ENCODE peak calls at places on chromosomes 1 and 21, in nine cellular contexts. F is gastrocnemius medialis, Z is OCI-LY7, W is heart left ventricle, M is psoas muscle, A is left lung, K is endodermal cell, R is stomach, T is right lobe of liver. U is an unnamed sample. For H3K36me3, the result is how much of the 10 kb centered on the place peaks cover.

GRCh38 chr1:40257688-40258444 is at the start of gene ZMPSTE24:
- DNase-seq in K (peak), M (peak), R (peak), Z (peak), A (peak), W (peak), F (peak), T (peak), U (peak)

GRCh38 chr1:182669266-182669665 is 15.1 kb downstream of the RGS8 start:
- DNase-seq in M (no peak), Z (no peak), K (no peak), W (no peak), F (no peak), A (no peak), R (no peak), T (no peak), U (no peak)

GRCh38 chr1:226761322-226761721 is 22.2 kb upstream of the ITPKB start:
- DNase-seq in F (no peak), M (no peak), R (no peak), W (no peak), T (no peak), K (no peak), A (no peak), Z (no peak), U (no peak)

GRCh38 chr1:83779565-83779964 is 219.4 kb downstream of the TTLL7 start:
- DNase-seq in K (no peak), T (no peak), R (no peak), W (no peak), M (no peak), A (no peak), Z (no peak), F (no peak), U (no peak)

GRCh38 chr21:41366522-41367151 is 4.8 kb downstream of the MX2 start:
- DNase-seq in T (no peak), F (no peak), K (peak), Z (peak), W (no peak), M (no peak), R (peak), A (peak), U (peak)

GRCh38 chr1:99740141-99740540 is 26.3 kb downstream of the FRRS1 start:
- DNase-seq in F (no peak), A (no peak), Z (no peak), M (no peak), K (no peak), T (no peak), R (no peak), W (no peak), U (no peak)

GRCh38 chr1:8536521-8536920 is 218.6 kb downstream of the SLC45A1 start:
- DNase-seq in F (no peak), M (no peak), R (no peak), A (no peak), W (no peak), T (no peak), K (no peak), Z (no peak), U (no peak)

GRCh38 chr1:184892116-184892515 is 82.2 kb downstream of the NIBAN1 start:
- DNase-seq in F (no peak), A (no peak), W (no peak), Z (no peak), K (no peak), M (no peak), T (no peak), R (no peak), U (no peak)

GRCh38 chr1:2134604-2135307 is 59.8 kb downstream of the FAAP20 start:
- DNase-seq in M (no peak), R (no peak), K (no peak), F (no peak), W (no peak), A (peak), Z (no peak), T (no peak), U (no peak)

GRCh38 chr1:209411491-209411929 is 172.0 kb upstream of the CAMK1G start:
- DNase-seq in F (no peak), Z (no peak), K (no peak), T (no peak), A (no peak), M (no peak), W (no peak), R (no peak), U (peak)

GRCh38 chr1:197671140-197671539 is 104.1 kb downstream of the DENND1B start:
- DNase-seq in M (no peak), A (no peak), W (no peak), Z (no peak), R (no peak), K (no peak), F (no peak), T (no peak), U (no peak)

GRCh38 chr1:59697138-59697811 is 117.5 kb upstream of the HOOK1 start:
- DNase-seq in K (no peak), M (no peak), F (no peak), A (no peak), Z (no peak), T (no peak), W (no peak), R (no peak), U (no peak)

GRCh38 chr1:218521414-218522169 is 176.5 kb downstream of the TGFB2 start:
- DNase-seq in W (peak), A (peak), R (peak), M (no peak), K (peak), T (peak), F (peak), Z (peak), U (no peak)

GRCh38 chr1:30912913-30913652 is 4.5 kb upstream of the SDC3 start:
- DNase-seq in M (peak), F (peak), R (peak), W (peak), A (peak), Z (no peak), K (peak), T (peak), U (no peak)

GRCh38 chr1:62337785-62338631 is 18.8 kb upstream of the KANK4 start:
- DNase-seq in Z (no peak), K (peak), W (peak), A (no peak), R (no peak), M (no peak), T (no peak), F (no peak), U (peak)

GRCh38 chr1:92951141-92951582 is 10.1 kb downstream of the DIPK1A start:
- DNase-seq in M (no peak), K (no peak), R (no peak), F (no peak), T (no peak), A (no peak), W (no peak), Z (peak), U (peak)
- H3K4me3 ChIP-seq in M (no peak), K (no peak), R (no peak), F (no peak), T (no peak), A (no peak), W (no peak), Z (peak), U (no peak)

GRCh38 chr1:151814971-151815545 is 9.8 kb upstream of the LINGO4 start:
- DNase-seq in A (no peak), M (no peak), K (no peak), F (no peak), Z (no peak), T (no peak), W (no peak), R (no peak), U (no peak)

GRCh38 chr1:151815716-151816327 is 10.6 kb upstream of the LINGO4 start:
- DNase-seq in W (no peak), T (no peak), F (no peak), R (no peak), M (no peak), K (no peak), Z (no peak), A (no peak), U (no peak)

GRCh38 chr1:151814426-151814825 is 9.2 kb upstream of the LINGO4 start:
- DNase-seq in F (no peak), R (no peak), M (no peak), Z (no peak), A (no peak), K (no peak), W (no peak), T (no peak), U (no peak)

GRCh38 chr1:151811181-151811580 is 6.0 kb upstream of the LINGO4 start:
- DNase-seq in W (no peak), Z (no peak), K (no peak), R (no peak), F (no peak), T (peak), A (no peak), M (no peak), U (no peak)

DNA sequence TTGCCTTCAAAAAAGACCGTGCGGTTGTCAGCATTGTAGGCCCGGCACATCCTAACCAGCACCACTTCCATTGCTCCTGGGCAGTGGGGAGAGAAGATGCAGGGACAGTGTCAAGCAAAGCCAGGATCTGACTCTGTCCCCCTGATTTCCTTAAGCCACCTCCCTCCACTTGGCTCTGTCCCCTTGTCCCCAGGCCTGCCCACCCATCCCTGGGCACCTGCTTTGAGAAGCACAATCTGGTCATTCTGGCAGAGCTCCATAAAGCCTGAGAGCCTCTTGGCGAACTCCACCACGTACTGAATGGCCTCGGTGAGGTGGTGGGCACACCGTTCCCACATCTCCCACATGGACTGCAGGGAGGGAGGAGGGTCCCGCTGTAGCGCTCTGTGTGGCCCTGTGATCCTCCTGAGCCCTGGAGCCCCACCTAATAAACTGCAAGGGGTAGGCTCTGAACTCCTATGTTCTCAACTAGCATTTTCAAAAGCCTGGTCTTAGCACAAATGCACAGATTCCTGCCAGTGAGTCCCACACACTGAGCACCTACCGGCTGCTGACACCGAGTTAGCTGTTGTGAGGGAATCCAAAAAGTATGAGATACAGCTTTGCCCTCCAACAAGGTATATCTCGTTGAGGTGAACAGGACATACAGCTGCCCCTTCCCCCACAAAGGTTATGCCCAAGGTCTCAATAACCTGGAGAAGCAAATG is 8.2 kb upstream of the LINGO4 start:
- DNase-seq in M (no peak), W (no peak), K (no peak), Z (no peak), T (no peak), R (no peak), A (no peak), F (no peak), U (no peak)
- H3K27ac ChIP-seq in M (no peak), W (no peak), K (no peak), Z (no peak), T (no peak), R (no peak), A (no peak), F (peak), U (no peak)

GRCh38 chr1:55128418-55128817 is 86.7 kb downstream of the USP24 start:
- DNase-seq in K (no peak), R (no peak), A (no peak), W (no peak), F (no peak), Z (no peak), M (no peak), T (no peak), U (no peak)

GRCh38 chr1:55129194-55129728 is 85.9 kb downstream of the USP24 start:
- DNase-seq in Z (no peak), M (no peak), T (peak), R (no peak), K (no peak), A (no peak), W (no peak), F (no peak), U (peak)

GRCh38 chr1:55131218-55131617 is 83.9 kb downstream of the USP24 start:
- DNase-seq in A (no peak), K (no peak), F (no peak), T (no peak), M (no peak), Z (no peak), R (no peak), W (no peak), U (no peak)

GRCh38 chr1:55124470-55124869 is 85.1 kb downstream of the PCSK9 start:
- DNase-seq in F (no peak), Z (no peak), A (no peak), R (no peak), W (no peak), K (no peak), T (no peak), M (no peak), U (no peak)

DNA sequence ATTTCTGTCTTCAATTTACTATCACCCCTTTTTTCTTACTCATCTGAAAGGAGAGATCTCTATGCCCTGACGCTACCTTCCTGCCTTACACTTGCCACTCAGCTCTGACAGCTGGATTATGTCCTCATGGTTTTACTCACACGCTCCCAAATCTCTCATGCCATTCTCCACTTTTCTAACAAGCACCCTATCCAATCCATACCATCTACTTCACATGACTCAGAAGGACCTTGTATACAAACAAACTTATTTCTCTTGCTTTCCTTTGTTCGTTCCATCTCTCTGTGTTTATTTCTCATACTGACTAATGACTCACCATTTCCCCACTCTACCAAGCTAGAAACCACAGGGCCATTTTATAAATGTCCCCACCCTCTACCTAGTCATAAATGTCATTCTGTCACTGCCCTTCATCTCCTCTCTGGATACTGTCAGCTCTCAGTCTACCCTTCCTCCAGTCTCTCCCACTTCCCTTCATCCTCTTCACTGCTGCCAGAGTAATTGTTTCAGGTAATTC is 87.3 kb downstream of the USP24 start:
- DNase-seq in R (no peak), W (no peak), T (no peak), Z (no peak), F (no peak), M (no peak), A (no peak), K (no peak), U (no peak)
- H3K36me3 ChIP-seq in R (half or more), W (under half), T (under half), Z (half or more), F (half or more), M (half or more), A (half or more), K (half or more), U (under half)

GRCh38 chr1:163068716-163069115 is 445 bp upstream of the RGS4 start:
- DNase-seq in T (no peak), K (no peak), R (no peak), M (no peak), A (no peak), F (no peak), W (no peak), Z (no peak), U (no peak)
- H3K4me3 ChIP-seq in T (no peak), K (no peak), R (peak), M (peak), A (no peak), F (peak), W (no peak), Z (no peak), U (peak)

DNA sequence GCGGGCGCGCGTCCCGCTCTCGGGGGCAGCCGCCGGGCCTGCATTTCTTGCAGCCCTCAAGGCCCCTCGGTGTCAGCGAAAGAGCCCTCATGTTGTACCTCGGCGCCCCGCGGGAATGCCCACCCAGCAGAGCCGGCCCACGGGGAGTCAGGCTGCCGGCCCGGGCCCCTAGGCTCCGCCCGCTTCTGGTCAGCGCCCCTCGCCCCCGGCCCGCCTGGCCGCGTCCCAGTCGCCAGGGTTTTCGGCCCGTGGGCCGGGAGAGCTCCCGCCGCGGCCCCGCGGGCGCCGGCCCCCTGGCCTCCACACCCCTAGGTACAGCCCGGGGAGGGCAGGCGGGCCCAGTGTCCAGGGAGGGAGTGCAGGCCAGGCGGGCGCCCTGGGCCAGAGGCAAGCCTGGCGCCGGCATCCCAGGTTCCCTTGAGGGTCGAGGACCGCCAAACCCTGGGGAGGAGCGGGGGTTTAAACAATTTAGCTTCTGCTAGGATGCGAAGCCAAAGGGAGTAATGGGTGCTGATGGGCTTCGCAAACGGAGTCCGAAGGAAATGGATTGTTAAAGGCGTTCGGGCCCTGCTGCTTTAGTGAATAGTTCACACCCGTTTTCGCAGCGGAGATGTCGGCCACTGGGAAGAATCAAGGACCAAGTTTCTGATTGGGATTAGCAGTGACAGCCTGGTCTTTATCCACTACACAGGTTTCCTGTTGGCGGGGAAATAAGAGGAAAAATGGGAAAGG is 486 bp upstream of the KCNA3 start:
- DNase-seq in Z (no peak), M (peak), F (no peak), K (peak), T (no peak), W (no peak), R (no peak), A (no peak), U (no peak)
- H3K27ac ChIP-seq in Z (peak), M (no peak), F (no peak), K (no peak), T (no peak), W (no peak), R (no peak), A (peak), U (no peak)

U was measured in brain microvascular endothelial cell.